ENCODE peak calls at places on chromosomes 7 and 10, in ten cellular contexts. One of them, this sample, is unnamed.

GRCh38 chr7:7889791-7890568 is 78.6 kb upstream of the GLCCI1 start:
- DNase-seq in psoas muscle: no peak
- DNase-seq in GM12865: no peak
- DNase-seq in smooth muscle cell of the brain vasculature: no peak
- DNase-seq in NCI-H748 treated with DMSO at 0.1 percent for 48 hours: no peak
- DNase-seq in WTC11: no peak
- DNase-seq in T-helper 17 cell: no peak
- DNase-seq in NCI-H1092: no peak
- DNase-seq in iPS-NIHi11: no peak
- DNase-seq in HFF-Myc: no peak
- DNase-seq in this sample: no peak

GRCh38 chr10:133318494-133319127 is 9.9 kb downstream of the ZNF511 start:
- DNase-seq in WTC11: peak
- DNase-seq in HFF-Myc: no peak
- DNase-seq in NCI-H1092: peak
- DNase-seq in psoas muscle: peak
- DNase-seq in NCI-H748 treated with DMSO at 0.1 percent for 48 hours: peak
- DNase-seq in smooth muscle cell of the brain vasculature: no peak
- DNase-seq in iPS-NIHi11: peak
- DNase-seq in GM12865: peak
- DNase-seq in T-helper 17 cell: peak
- DNase-seq in this sample: peak

GRCh38 chr7:101412976-101413375 is 50.3 kb downstream of the COL26A1 start:
- DNase-seq in smooth muscle cell of the brain vasculature: no peak
- DNase-seq in NCI-H748 treated with DMSO at 0.1 percent for 48 hours: no peak
- DNase-seq in HFF-Myc: no peak
- DNase-seq in GM12865: no peak
- DNase-seq in NCI-H1092: no peak
- DNase-seq in T-helper 17 cell: no peak
- DNase-seq in iPS-NIHi11: no peak
- DNase-seq in psoas muscle: no peak
- DNase-seq in WTC11: no peak
- DNase-seq in this sample: no peak

GRCh38 chr10:78700816-78701520 is 367.8 kb upstream of the ZMIZ1 start:
- DNase-seq in T-helper 17 cell: no peak
- DNase-seq in GM12865: no peak
- DNase-seq in NCI-H1092: no peak
- DNase-seq in psoas muscle: no peak
- DNase-seq in smooth muscle cell of the brain vasculature: no peak
- DNase-seq in iPS-NIHi11: no peak
- DNase-seq in HFF-Myc: no peak
- DNase-seq in WTC11: no peak
- DNase-seq in NCI-H748 treated with DMSO at 0.1 percent for 48 hours: no peak
- DNase-seq in this sample: no peak

GRCh38 chr7:11155883-11156282 is 182.2 kb downstream of the PHF14 start:
- DNase-seq in WTC11: no peak
- DNase-seq in HFF-Myc: no peak
- DNase-seq in iPS-NIHi11: no peak
- DNase-seq in NCI-H1092: no peak
- DNase-seq in GM12865: no peak
- DNase-seq in psoas muscle: no peak
- DNase-seq in NCI-H748 treated with DMSO at 0.1 percent for 48 hours: no peak
- DNase-seq in T-helper 17 cell: no peak
- DNase-seq in smooth muscle cell of the brain vasculature: no peak
- DNase-seq in this sample: no peak

GRCh38 chr7:29120955-29121354 is 25.4 kb downstream of the CPVL start:
- DNase-seq in iPS-NIHi11: no peak
- DNase-seq in GM12865: no peak
- DNase-seq in smooth muscle cell of the brain vasculature: no peak
- DNase-seq in T-helper 17 cell: no peak
- DNase-seq in NCI-H1092: no peak
- DNase-seq in psoas muscle: no peak
- DNase-seq in NCI-H748 treated with DMSO at 0.1 percent for 48 hours: no peak
- DNase-seq in HFF-Myc: no peak
- DNase-seq in WTC11: no peak
- DNase-seq in this sample: no peak

GRCh38 chr10:44970812-44971395 is 7.7 kb downstream of the DEPP1 start:
- DNase-seq in HFF-Myc: no peak
- DNase-seq in psoas muscle: no peak
- DNase-seq in smooth muscle cell of the brain vasculature: no peak
- DNase-seq in GM12865: no peak
- DNase-seq in NCI-H1092: no peak
- DNase-seq in WTC11: no peak
- DNase-seq in NCI-H748 treated with DMSO at 0.1 percent for 48 hours: no peak
- DNase-seq in iPS-NIHi11: no peak
- DNase-seq in T-helper 17 cell: no peak
- DNase-seq in this sample: no peak

GRCh38 chr7:47915066-47915976 is 32.9 kb downstream of the PKD1L1 start:
- DNase-seq in iPS-NIHi11: no peak
- DNase-seq in T-helper 17 cell: no peak
- DNase-seq in HFF-Myc: peak
- DNase-seq in NCI-H748 treated with DMSO at 0.1 percent for 48 hours: no peak
- DNase-seq in NCI-H1092: no peak
- DNase-seq in smooth muscle cell of the brain vasculature: no peak
- DNase-seq in WTC11: no peak
- DNase-seq in GM12865: no peak
- DNase-seq in psoas muscle: no peak
- DNase-seq in this sample: no peak

GRCh38 chr7:74481458-74482324 is 28.0 kb downstream of the GTF2IRD1 start:
- DNase-seq in WTC11: no peak
- DNase-seq in NCI-H1092: no peak
- DNase-seq in T-helper 17 cell: no peak
- DNase-seq in HFF-Myc: no peak
- DNase-seq in smooth muscle cell of the brain vasculature: no peak
- DNase-seq in NCI-H748 treated with DMSO at 0.1 percent for 48 hours: no peak
- DNase-seq in iPS-NIHi11: no peak
- DNase-seq in psoas muscle: no peak
- DNase-seq in GM12865: no peak
- DNase-seq in this sample: no peak

GRCh38 chr7:82156938-82157337 is 286.6 kb downstream of the CACNA2D1 start:
- DNase-seq in psoas muscle: no peak
- DNase-seq in WTC11: no peak
- DNase-seq in T-helper 17 cell: no peak
- DNase-seq in NCI-H1092: no peak
- DNase-seq in GM12865: no peak
- DNase-seq in iPS-NIHi11: no peak
- DNase-seq in NCI-H748 treated with DMSO at 0.1 percent for 48 hours: no peak
- DNase-seq in smooth muscle cell of the brain vasculature: no peak
- DNase-seq in HFF-Myc: no peak
- DNase-seq in this sample: no peak

GRCh38 chr7:130910949-130911944 is 177.2 kb upstream of the KLF14 start:
- DNase-seq in NCI-H1092: no peak
- DNase-seq in NCI-H748 treated with DMSO at 0.1 percent for 48 hours: no peak
- DNase-seq in smooth muscle cell of the brain vasculature: no peak
- DNase-seq in iPS-NIHi11: peak
- DNase-seq in psoas muscle: no peak
- DNase-seq in HFF-Myc: no peak
- DNase-seq in WTC11: no peak
- DNase-seq in T-helper 17 cell: no peak
- DNase-seq in GM12865: no peak
- DNase-seq in this sample: no peak

GRCh38 chr7:94655884-94656657 is at the start of gene SGCE:
- DNase-seq in WTC11: peak
- DNase-seq in psoas muscle: peak
- DNase-seq in smooth muscle cell of the brain vasculature: no peak
- DNase-seq in NCI-H748 treated with DMSO at 0.1 percent for 48 hours: peak
- DNase-seq in iPS-NIHi11: peak
- DNase-seq in GM12865: peak
- DNase-seq in NCI-H1092: peak
- DNase-seq in HFF-Myc: no peak
- DNase-seq in T-helper 17 cell: peak
- DNase-seq in this sample: peak

GRCh38 chr10:105806-106205 is 29.4 kb upstream of the ZMYND11 start:
- DNase-seq in T-helper 17 cell: no peak
- DNase-seq in iPS-NIHi11: no peak
- DNase-seq in smooth muscle cell of the brain vasculature: no peak
- DNase-seq in HFF-Myc: no peak
- DNase-seq in NCI-H748 treated with DMSO at 0.1 percent for 48 hours: no peak
- DNase-seq in NCI-H1092: no peak
- DNase-seq in WTC11: no peak
- DNase-seq in GM12865: no peak
- DNase-seq in psoas muscle: no peak
- DNase-seq in this sample: no peak

GRCh38 chr10:110378019-110378418 is 73.3 kb upstream of the SMNDC1 start:
- DNase-seq in GM12865: no peak
- DNase-seq in psoas muscle: no peak
- DNase-seq in iPS-NIHi11: no peak
- DNase-seq in HFF-Myc: no peak
- DNase-seq in NCI-H1092: no peak
- DNase-seq in T-helper 17 cell: no peak
- DNase-seq in smooth muscle cell of the brain vasculature: no peak
- DNase-seq in WTC11: no peak
- DNase-seq in NCI-H748 treated with DMSO at 0.1 percent for 48 hours: no peak
- DNase-seq in this sample: no peak

GRCh38 chr7:2680792-2681490 is 7.1 kb upstream of the AMZ1 start:
- DNase-seq in T-helper 17 cell: peak
- DNase-seq in iPS-NIHi11: peak
- DNase-seq in smooth muscle cell of the brain vasculature: peak
- DNase-seq in NCI-H748 treated with DMSO at 0.1 percent for 48 hours: no peak
- DNase-seq in GM12865: peak
- DNase-seq in WTC11: peak
- DNase-seq in HFF-Myc: peak
- DNase-seq in psoas muscle: peak
- DNase-seq in NCI-H1092: peak
- DNase-seq in this sample: peak